ENCODE peak calls at places on chromosomes 12 and 14, in five cellular contexts. L, Z, X, I and A are unnamed samples.

GRCh38 chr14:68397371-68397779 is 395.5 kb downstream of the ZFP36L1 start:
- DNase-seq in L (no peak), Z (peak), X (no peak), I (no peak), A (no peak)

GRCh38 chr12:122022393-122023338 is 982 bp downstream of the BCL7A start:
- DNase-seq in L (no peak), X (peak), I (peak), Z (no peak), A (no peak)

GRCh38 chr12:89939468-89940215 is 231.0 kb upstream of the ATP2B1 start:
- DNase-seq in I (no peak), Z (no peak), L (no peak), X (no peak), A (no peak)

GRCh38 chr14:45679852-45680251 is 426.9 kb upstream of the MIS18BP1 start:
- DNase-seq in I (no peak), L (peak), X (peak), Z (no peak), A (peak)

GRCh38 chr12:57614178-57614947 is 3.1 kb downstream of the ARHGEF25 start:
- DNase-seq in Z (no peak), L (no peak), I (no peak), X (peak), A (peak)

GRCh38 chr12:131226345-131227265 is 272.9 kb downstream of the ADGRD1 start:
- DNase-seq in X (no peak), L (no peak), Z (no peak), I (no peak), A (no peak)

GRCh38 chr12:120236124-120236398 is 29.5 kb downstream of the PXN start:
- DNase-seq in X (no peak), I (no peak), Z (no peak), L (no peak), A (no peak)

GRCh38 chr14:24430682-24431568 is 1.2 kb downstream of the KHNYN start:
- DNase-seq in Z (no peak), X (peak), L (no peak), I (no peak), A (peak)

GRCh38 chr12:124954771-124955170 is 34.2 kb downstream of the DHX37 start:
- DNase-seq in L (no peak), X (no peak), Z (no peak), I (no peak), A (no peak)

GRCh38 chr12:108846320-108846719 is 11.1 kb downstream of the SSH1 start:
- DNase-seq in I (no peak), X (no peak), L (no peak), Z (no peak), A (peak)

GRCh38 chr14:48628870-48629269 is 953.5 kb upstream of the MDGA2 start:
- DNase-seq in L (peak), I (no peak), X (no peak), Z (no peak), A (no peak)

DNA sequence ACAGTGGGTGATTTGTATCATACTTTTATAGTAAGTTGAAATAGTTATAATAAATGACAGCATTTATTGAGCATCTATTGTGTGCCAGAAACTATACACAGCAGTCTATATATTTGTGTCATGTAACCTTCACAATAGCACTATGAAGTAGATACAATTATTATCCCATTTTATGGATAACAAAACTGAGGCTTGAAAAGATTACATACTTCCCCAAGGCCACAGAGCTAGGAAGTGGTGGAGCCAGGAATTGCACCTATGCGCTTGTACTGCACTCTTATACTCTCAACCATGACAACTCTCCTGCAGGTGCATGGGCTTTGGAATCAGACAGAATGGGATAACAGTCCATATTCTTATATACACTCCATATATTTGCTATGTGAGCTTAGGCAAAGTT is 110.6 kb upstream of the SOX5 start:
- DNase-seq in Z (no peak), X (no peak), L (no peak), I (no peak), A (no peak)
- H3K4me3 ChIP-seq in Z (no peak), X (no peak), L (no peak), I (no peak), A (no peak)

GRCh38 chr14:99609245-99610117 is 5.5 kb upstream of the CCDC85C start:
- DNase-seq in L (no peak), Z (no peak), I (peak), X (no peak), A (peak)
- TF ChIP-seq CTCF in L (peak), Z (no peak), I (no peak), X (no peak), A (peak)

DNA sequence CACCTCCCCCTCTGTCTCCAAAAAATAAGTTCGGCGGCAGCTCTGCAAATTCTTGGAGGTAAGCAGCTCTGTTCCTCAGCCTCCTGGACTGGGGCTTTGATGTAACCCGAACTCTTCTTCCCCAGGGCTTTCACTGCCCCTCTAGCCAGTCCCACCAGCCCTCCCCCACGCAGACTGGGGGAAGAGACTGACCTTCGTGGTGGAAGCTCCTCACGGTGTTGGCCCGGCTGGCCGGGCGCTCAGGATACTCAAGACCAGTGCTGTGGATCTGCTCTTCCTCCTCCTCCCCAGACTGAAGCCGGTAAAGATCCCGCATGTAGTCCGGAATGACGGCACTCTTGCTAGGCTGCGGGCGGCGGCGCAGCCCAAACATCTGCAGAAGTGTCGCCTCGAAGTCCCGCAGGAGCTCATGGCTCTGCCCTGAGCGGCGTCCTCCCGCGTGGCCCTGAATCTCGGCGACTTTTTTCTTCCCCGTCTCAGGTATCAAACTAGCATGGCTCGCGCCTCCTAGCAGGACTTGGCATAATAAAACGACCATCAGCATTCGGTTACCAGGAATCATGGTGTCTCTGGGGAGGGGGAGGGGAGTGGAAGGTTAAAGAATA is 4.9 kb downstream of the BMP4 start:
- DNase-seq in L (no peak), Z (no peak), X (no peak), I (peak), A (no peak)
- H3K4me3 ChIP-seq in L (no peak), Z (no peak), X (peak), I (peak), A (peak)

GRCh38 chr14:50340045-50340444 is 27.9 kb downstream of the DMAC2L start:
- DNase-seq in I (no peak), X (no peak), Z (no peak), L (no peak), A (no peak)

GRCh38 chr14:50339178-50339804 is 27.2 kb downstream of the DMAC2L start:
- DNase-seq in L (no peak), I (no peak), X (no peak), Z (no peak), A (no peak)

GRCh38 chr14:50338547-50338946 is 26.4 kb downstream of the DMAC2L start:
- DNase-seq in Z (no peak), I (no peak), X (no peak), L (no peak), A (no peak)

GRCh38 chr14:50342211-50343080 is 30.3 kb downstream of the DMAC2L start:
- DNase-seq in L (peak), I (peak), Z (peak), X (peak), A (peak)

GRCh38 chr14:50340945-50341344 is 28.8 kb downstream of the DMAC2L start:
- DNase-seq in X (no peak), Z (no peak), L (no peak), I (no peak), A (no peak)
- TF ChIP-seq CTCF in X (peak), Z (no peak), L (peak), I (no peak), A (no peak)